ENCODE peak calls at places on chromosomes 3 and 15, in eight cellular contexts. X is left ventricle myocardium superior; N is stimulated activated CD8-positive, alpha-beta memory T cell treated with anti-CD3 and anti-CD28 coated beads, Interleukin-2, amount 100 ng/mL, for 1 hour; B is ELR; Z is activated CD4-positive, alpha-beta T cell treated with anti-CD3 and anti-CD28 coated beads for 36 hours; I is HuH-7.5; Q is ovary; K is OCI-LY7. A is an unnamed sample.

GRCh38 chr3:5006755-5007202 is 27.5 kb downstream of the BHLHE40 start:
- DNase-seq in Z (peak; percentile 90), N (peak; percentile 48), Q (no peak), B (no peak), I (no peak), X (peak; percentile 56), K (peak; percentile 19), A (peak; percentile 41)

GRCh38 chr15:75648156-75649000 is 666 bp downstream of the SNX33 start:
- DNase-seq in B (peak; percentile 46), Q (peak; percentile 80), X (peak; percentile 58), I (peak; percentile 86), K (no peak), N (no peak), Z (peak; percentile 30), A (no peak)

GRCh38 chr3:148727242-148727641 is 29.5 kb downstream of the AGTR1 start:
- DNase-seq in K (peak; percentile 21), Q (no peak), X (no peak), I (no peak), N (no peak), B (peak; percentile 52), Z (peak; percentile 26), A (no peak)

GRCh38 chr15:73941044-73941443 is 14.8 kb downstream of the LOXL1 start:
- DNase-seq in Z (no peak), Q (peak; percentile 36), N (no peak), I (no peak), X (no peak), K (no peak), B (peak; percentile 94), A (no peak)

GRCh38 chr3:172607305-172608121 is 84.3 kb upstream of the TNFSF10 start:
- DNase-seq in X (no peak), K (no peak), B (peak; percentile 91), Z (no peak), I (no peak), N (no peak), Q (no peak), A (no peak)

GRCh38 chr15:88894348-88894818 is 961 bp downstream of the HAPLN3 start:
- DNase-seq in I (peak; percentile 91), B (peak; percentile 41), Z (peak; percentile 93), Q (peak; percentile 63), K (peak; percentile 23), X (peak; percentile 77), N (peak; percentile 78), A (peak; percentile 86)

GRCh38 chr3:99509224-99509623 is 129.2 kb upstream of the COL8A1 start:
- DNase-seq in B (peak; percentile 77), Q (peak; percentile 58), N (no peak), Z (no peak), I (no peak), K (no peak), X (no peak), A (no peak)

GRCh38 chr15:72197460-72198409 is at the start of gene GRAMD2A:
- DNase-seq in Z (peak; percentile 64), K (no peak), X (peak; percentile 53), I (peak; percentile 88), B (peak; percentile 65), Q (peak; percentile 62), N (no peak), A (no peak)

GRCh38 chr3:21888656-21889055 is 137.6 kb upstream of the ZNF385D start:
- DNase-seq in I (no peak), X (no peak), K (no peak), Z (no peak), Q (no peak), B (no peak), N (no peak), A (no peak)

GRCh38 chr3:4776980-4777581 is 202.2 kb upstream of the BHLHE40 start:
- DNase-seq in B (no peak), Z (peak; percentile 38), I (peak; percentile 84), K (no peak), N (no peak), X (no peak), Q (no peak), A (no peak)

GRCh38 chr15:88513195-88513594 is 33.3 kb downstream of the DET1 start:
- DNase-seq in Z (no peak), X (no peak), K (no peak), B (peak; percentile 82), Q (no peak), I (no peak), N (no peak), A (no peak)

GRCh38 chr3:15361494-15362214 is 29.3 kb upstream of the SH3BP5 start:
- DNase-seq in X (no peak), Q (no peak), B (peak; percentile 69), I (no peak), Z (peak; percentile 83), K (peak; percentile 67), N (no peak), A (peak; percentile 25)

GRCh38 chr3:17740703-17741102 is 1.7 kb downstream of the TBC1D5 start:
- DNase-seq in B (peak; percentile 87), K (peak; percentile 67), X (no peak), N (no peak), I (peak; percentile 74), Q (no peak), Z (peak; percentile 12), A (no peak)

GRCh38 chr15:66822106-66822505 is 120.1 kb downstream of the SMAD6 start:
- DNase-seq in K (no peak), Q (no peak), N (no peak), B (no peak), X (no peak), Z (no peak), I (no peak), A (no peak)

GRCh38 chr3:119318871-119319270 is 24.7 kb downstream of the ARHGAP31 start:
- DNase-seq in B (no peak), N (no peak), X (no peak), Z (no peak), K (no peak), Q (no peak), I (no peak), A (no peak)

GRCh38 chr15:53982281-53982680 is 4.0 kb downstream of the UNC13C start:
- DNase-seq in Q (no peak), B (no peak), K (no peak), Z (no peak), N (no peak), I (no peak), X (no peak), A (no peak)

GRCh38 chr3:122858373-122858772 is 63.5 kb downstream of the SLC49A4 start:
- DNase-seq in K (peak; percentile 19), N (no peak), Q (no peak), I (no peak), Z (no peak), X (no peak), B (peak; percentile 36), A (no peak)

GRCh38 chr3:157335198-157335597 is 101.5 kb upstream of the PTX3 start:
- DNase-seq in Z (no peak), K (no peak), I (no peak), X (no peak), B (no peak), N (no peak), Q (no peak), A (no peak)

GRCh38 chr3:13565581-13566461 is 16.9 kb downstream of the FBLN2 start:
- DNase-seq in I (no peak), B (no peak), Z (no peak), K (no peak), N (no peak), X (no peak), Q (no peak), A (no peak)

GRCh38 chr3:136070334-136070733 is 104.8 kb downstream of the PPP2R3A start:
- DNase-seq in B (peak; percentile 98), N (no peak), X (no peak), I (no peak), K (no peak), Z (no peak), Q (no peak), A (no peak)

GRCh38 chr15:66459818-66460615 is 37.5 kb downstream of the SNAPC5 start:
- DNase-seq in N (no peak), X (no peak), Z (no peak), B (peak; percentile 79), K (no peak), I (no peak), Q (no peak), A (no peak)

GRCh38 chr15:25508369-25509002 is 69.7 kb upstream of the UBE3A start:
- DNase-seq in Z (no peak), N (no peak), K (peak; percentile 56), I (no peak), B (peak; percentile 30), X (no peak), Q (no peak), A (no peak)

GRCh38 chr3:31412832-31413231 is 119.9 kb upstream of the STT3B start:
- DNase-seq in Q (no peak), X (no peak), N (no peak), I (no peak), B (peak; percentile 69), Z (no peak), K (no peak), A (no peak)

GRCh38 chr15:99167640-99168039 is 62.8 kb downstream of the SYNM start:
- DNase-seq in I (no peak), Z (no peak), X (no peak), N (no peak), Q (no peak), B (no peak), K (no peak), A (no peak)

GRCh38 chr15:59556405-59556804 is 55.2 kb upstream of the GCNT3 start:
- DNase-seq in Z (no peak), N (no peak), I (no peak), K (no peak), Q (no peak), B (no peak), X (no peak), A (no peak)

GRCh38 chr3:67090472-67090871 is 92.4 kb downstream of the KBTBD8 start:
- DNase-seq in I (no peak), K (no peak), N (no peak), Z (no peak), B (peak; percentile 66), Q (no peak), X (no peak), A (no peak)

GRCh38 chr3:195714380-195715011 is 6.3 kb upstream of the MUC20 start:
- DNase-seq in Z (no peak), B (peak; percentile 30), K (no peak), Q (no peak), N (no peak), X (no peak), I (no peak), A (no peak)

GRCh38 chr3:107236661-107237375 is 140.4 kb upstream of the CCDC54 start:
- DNase-seq in X (no peak), K (no peak), Q (no peak), B (peak; percentile 69), N (no peak), Z (no peak), I (no peak), A (no peak)

GRCh38 chr3:133531981-133532380 is 41.5 kb upstream of the CDV3 start:
- DNase-seq in Q (no peak), B (peak; percentile 86), X (no peak), I (no peak), N (no peak), Z (no peak), K (no peak), A (no peak)

GRCh38 chr3:193165431-193166120 is 75.4 kb upstream of the PLAAT1 start:
- DNase-seq in Z (no peak), X (no peak), I (no peak), Q (no peak), K (no peak), N (no peak), B (no peak), A (no peak)

GRCh38 chr15:88759872-88760271 is 43.4 kb upstream of the ACAN start:
- DNase-seq in N (no peak), K (no peak), Z (no peak), X (no peak), B (no peak), Q (no peak), I (no peak), A (no peak)

GRCh38 chr15:65312400-65312916 is 8.0 kb downstream of the RNU5B-1 start:
- DNase-seq in B (no peak), I (peak; percentile 79), N (no peak), X (peak; percentile 73), Q (peak; percentile 67), Z (no peak), K (no peak), A (no peak)

GRCh38 chr3:41961061-41961749 is 698 bp downstream of the ULK4 start:
- DNase-seq in I (peak; percentile 18), Q (peak; percentile 73), K (peak; percentile 77), X (peak; percentile 62), N (peak; percentile 31), B (peak; percentile 77), Z (peak; percentile 75), A (peak; percentile 72)

GRCh38 chr3:113166719-113167492 is 44.5 kb upstream of the BOC start:
- DNase-seq in X (peak; percentile 49), I (no peak), N (no peak), Z (no peak), B (no peak), Q (peak; percentile 68), K (no peak), A (peak; percentile 50)